ENCODE peak calls at places on chromosomes 4 and X, in six cellular contexts. G is esophagus squamous epithelium, P is right lobe of liver, H is breast epithelium, B is stomach, Z is sigmoid colon. U is an unnamed sample.
A peak's percentile ranks its signal among the peaks of the same experiment; 100 is the strongest.

GRCh38 chr4:150546286-150546685 is 35.7 kb upstream of the MAB21L2 start:
- DNase-seq in B (no peak), H (no peak), P (no peak), G (no peak), Z (no peak), U (no peak)

GRCh38 chrX:24146283-24146865 is 3.2 kb upstream of the ZFX start:
- DNase-seq in H (no peak), Z (no peak), B (no peak), P (no peak), G (no peak), U (no peak)

GRCh38 chrX:110032534-110033161 is 29.7 kb downstream of the TMEM164 start:
- DNase-seq in B (no peak), G (no peak), Z (no peak), H (no peak), P (no peak), U (no peak)

GRCh38 chr4:6200011-6200921 is at the start of gene JAKMIP1:
- DNase-seq in Z (peak; percentile 75), G (no peak), P (peak; percentile 72), B (peak; percentile 87), H (no peak), U (peak; percentile 77)

GRCh38 chrX:53317365-53318069 is 36.1 kb upstream of the IQSEC2 start:
- DNase-seq in Z (peak; percentile 83), H (peak; percentile 38), B (peak; percentile 76), P (peak; percentile 72), G (no peak), U (peak; percentile 65)

GRCh38 chrX:39855748-39856129 is 242.0 kb downstream of the BCOR start:
- DNase-seq in H (no peak), G (peak; percentile 7), Z (no peak), B (peak; percentile 54), P (no peak), U (no peak)

GRCh38 chr4:73844352-73844751 is 7.9 kb downstream of the CXCL6 start:
- DNase-seq in H (no peak), B (no peak), G (no peak), Z (no peak), P (no peak), U (no peak)

GRCh38 chr4:135249006-135249405 is 1047.4 kb upstream of the PABPC4L start:
- DNase-seq in P (no peak), Z (no peak), B (no peak), H (no peak), G (no peak), U (no peak)

GRCh38 chrX:41781500-41781899 is 57.5 kb downstream of the GPR82 start:
- DNase-seq in P (no peak), H (no peak), G (no peak), Z (no peak), B (no peak), U (no peak)

GRCh38 chrX:47222776-47223350 is 4.4 kb downstream of the CDK16 start:
- DNase-seq in B (no peak), Z (no peak), P (no peak), G (no peak), H (no peak), U (no peak)

GRCh38 chrX:47224266-47224895 is 5.9 kb downstream of the CDK16 start:
- DNase-seq in B (no peak), G (no peak), H (no peak), P (no peak), Z (no peak), U (no peak)

GRCh38 chrX:47221756-47222155 is 3.3 kb downstream of the CDK16 start:
- DNase-seq in G (no peak), Z (no peak), H (no peak), B (no peak), P (no peak), U (no peak)

GRCh38 chrX:47224896-47225290 is 6.4 kb downstream of the CDK16 start:
- DNase-seq in H (no peak), Z (no peak), B (no peak), G (no peak), P (no peak), U (no peak)

GRCh38 chrX:47223476-47224250 is 5.2 kb downstream of the CDK16 start:
- DNase-seq in G (no peak), P (no peak), Z (no peak), H (no peak), B (no peak), U (no peak)
- H3K36me3 ChIP-seq in G (peaks cover 41% of the 10 kb centered on the region), P (peaks cover 3% of the 10 kb centered on the region), Z (peaks cover 19% of the 10 kb centered on the region), H (no peaks in the 10 kb centered on the region), B (peaks cover 56% of the 10 kb centered on the region), U (peaks cover 54% of the 10 kb centered on the region)

DNA sequence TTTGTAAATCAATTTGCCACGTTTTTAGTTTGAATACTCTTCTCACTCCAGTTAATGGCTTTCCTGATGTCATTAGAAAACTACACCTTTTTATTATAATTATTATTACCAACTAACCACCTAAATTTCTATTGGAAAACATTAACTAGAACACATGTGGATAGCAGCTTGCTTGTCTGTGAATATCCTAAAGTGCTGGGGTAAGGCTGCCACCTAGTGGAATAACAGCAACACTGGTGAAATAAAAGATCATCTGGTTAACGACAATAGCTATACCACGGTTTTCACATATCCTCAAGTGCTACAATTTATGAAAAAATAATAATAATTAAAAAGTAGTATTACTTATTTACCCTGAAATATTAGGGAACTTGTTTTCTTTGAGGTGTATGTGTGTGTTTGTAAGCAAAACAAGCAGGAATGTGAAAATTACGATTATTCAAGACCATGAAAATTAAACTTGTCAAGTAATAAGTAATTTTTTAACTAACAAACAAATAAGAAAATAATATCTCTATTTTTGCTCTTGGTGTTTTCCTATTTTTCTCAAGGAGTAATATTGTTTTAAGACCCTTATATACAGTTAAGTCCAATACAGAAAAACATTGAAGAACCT is 130.1 kb upstream of the TECRL start:
- DNase-seq in B (peak; percentile 31), H (no peak), G (no peak), Z (no peak), P (no peak), U (no peak)
- H3K27me3 ChIP-seq in B (no peaks in the 10 kb centered on the region), H (no peaks in the 10 kb centered on the region), G (no peaks in the 10 kb centered on the region), Z (no peaks in the 10 kb centered on the region), P (no peaks in the 10 kb centered on the region), U (no peaks in the 10 kb centered on the region)

GRCh38 chr4:112234952-112235609 is 3.5 kb downstream of the AP1AR start:
- DNase-seq in P (no peak), G (no peak), H (peak; percentile 62), B (peak; percentile 74), Z (peak; percentile 74), U (no peak)
- H3K4me3 ChIP-seq in P (no peak overlapping the region), G (no peak overlapping the region), H (no peak overlapping the region), B (no peak overlapping the region), Z (no peak overlapping the region), U (no peak overlapping the region)

GRCh38 chr4:187613089-187613839 is 382.3 kb upstream of the ZFP42 start:
- DNase-seq in Z (no peak), P (no peak), H (no peak), G (no peak), B (no peak), U (no peak)

GRCh38 chr4:187617117-187617516 is 378.5 kb upstream of the ZFP42 start:
- DNase-seq in B (no peak), G (no peak), H (no peak), P (no peak), Z (no peak), U (no peak)

GRCh38 chr4:187615972-187616371 is 379.6 kb upstream of the ZFP42 start:
- DNase-seq in B (no peak), P (no peak), G (no peak), H (no peak), Z (no peak), U (no peak)

GRCh38 chr4:187608001-187608421 is 387.6 kb upstream of the ZFP42 start:
- DNase-seq in Z (no peak), B (no peak), H (no peak), P (no peak), G (no peak), U (no peak)

DNA sequence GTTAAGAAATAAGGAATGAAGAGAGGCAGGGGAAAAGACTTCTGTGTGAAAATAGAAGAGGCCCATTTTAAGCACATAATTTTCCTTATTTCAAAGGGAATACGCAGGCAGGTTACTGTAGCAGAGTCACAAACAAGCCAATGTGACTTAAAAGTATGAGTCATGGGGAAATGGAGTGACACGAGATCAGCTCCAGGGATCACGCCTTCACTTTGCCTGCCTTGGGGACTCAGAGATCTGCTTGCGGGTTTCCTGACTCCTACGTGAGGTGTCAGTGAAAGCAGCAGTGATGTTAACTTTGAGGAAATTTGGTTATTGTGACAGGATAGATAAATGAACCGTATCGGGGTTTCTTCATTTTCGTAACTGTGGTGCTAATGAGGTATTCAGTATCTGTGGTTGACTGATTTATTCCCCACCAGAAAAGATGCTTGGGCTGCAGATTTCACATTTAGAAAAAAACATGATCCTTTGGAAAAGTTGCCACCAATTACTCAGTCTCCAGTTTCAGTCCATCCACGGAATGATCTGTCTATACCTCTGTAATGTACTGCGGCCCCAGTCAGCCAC is 383.3 kb upstream of the ZFP42 start:
- DNase-seq in G (no peak), B (no peak), Z (no peak), H (no peak), P (no peak), U (no peak)
- H3K36me3 ChIP-seq in G (no peaks in the 10 kb centered on the region), B (no peaks in the 10 kb centered on the region), Z (no peaks in the 10 kb centered on the region), H (no peaks in the 10 kb centered on the region), P (no peaks in the 10 kb centered on the region), U (no peaks in the 10 kb centered on the region)

DNA sequence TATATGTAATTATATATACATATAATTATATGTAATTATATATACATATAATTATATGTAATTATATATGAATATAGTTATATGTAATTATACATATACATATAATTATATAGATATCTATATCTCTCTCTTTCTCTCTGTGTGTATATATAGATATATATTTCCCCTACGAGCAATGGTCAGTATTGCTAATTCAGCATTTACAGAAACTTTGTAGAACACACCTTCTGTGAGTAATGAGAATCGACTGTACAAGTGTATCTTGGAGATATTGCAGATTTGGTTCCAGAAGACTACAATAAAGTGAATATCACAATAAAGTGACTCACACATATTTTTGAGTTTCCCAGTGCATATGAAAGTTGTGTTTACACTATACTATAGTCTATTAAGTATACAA is 33.7 kb downstream of the GALNTL6 start:
- DNase-seq in Z (no peak), G (no peak), B (no peak), H (no peak), P (no peak), U (no peak)
- H3K27me3 ChIP-seq in Z (no peaks in the 10 kb centered on the region), G (no peaks in the 10 kb centered on the region), B (no peaks in the 10 kb centered on the region), H (no peaks in the 10 kb centered on the region), P (no peaks in the 10 kb centered on the region), U (no peaks in the 10 kb centered on the region)

GRCh38 chrX:72572248-72573157 is at the start of gene HDAC8:
- DNase-seq in B (peak; percentile 61), H (peak; percentile 31), Z (peak; percentile 74), G (peak; percentile 2), P (peak; percentile 63), U (peak; percentile 75)
- H3K4me3 ChIP-seq in B (peak within 1 kb of the TSS; percentile 65), H (peak within 1 kb of the TSS; percentile 59), Z (peak within 1 kb of the TSS; percentile 42), G (peak within 1 kb of the TSS; percentile 67), P (peak within 1 kb of the TSS; percentile 56), U (peak within 1 kb of the TSS; percentile 65)

U was measured in lower lobe of right lung.